ENCODE peak calls at places on chromosomes 5 and 9, in nine cellular contexts. M, L, G, Y, X, C, E, H and W are unnamed samples.

GRCh38 chr9:81389569-81389993 is 299.8 kb downstream of the TLE1 start:
- DNase-seq in H (no peak), M (no peak), X (peak), Y (peak), L (peak), E (peak), C (peak), G (peak), W (peak)

GRCh38 chr9:89144242-89144641 is 34.4 kb downstream of the SHC3 start:
- DNase-seq in X (no peak), Y (no peak), G (no peak), L (no peak), E (no peak), M (no peak), H (no peak), C (no peak), W (no peak)

GRCh38 chr5:142894749-142895148 is 124.6 kb downstream of the ARHGAP26 start:
- DNase-seq in E (peak), Y (peak), X (no peak), H (no peak), G (no peak), M (no peak), C (no peak), L (peak), W (peak)

GRCh38 chr9:83140061-83140460 is 77.1 kb upstream of the RASEF start:
- DNase-seq in E (no peak), G (no peak), H (no peak), L (no peak), M (no peak), X (no peak), C (peak), Y (no peak), W (no peak)

GRCh38 chr5:142391031-142391872 is 66.4 kb upstream of the SPRY4 start:
- DNase-seq in L (no peak), H (no peak), Y (no peak), E (no peak), G (no peak), M (no peak), C (no peak), X (no peak), W (no peak)

GRCh38 chr9:103757062-103757461 is 337.0 kb upstream of the SMC2 start:
- DNase-seq in E (no peak), X (no peak), H (no peak), G (no peak), L (no peak), C (peak), Y (no peak), M (no peak), W (no peak)

GRCh38 chr9:16333697-16334096 is 536.8 kb downstream of the BNC2 start:
- DNase-seq in X (no peak), L (no peak), Y (no peak), M (no peak), E (no peak), C (no peak), G (no peak), H (no peak), W (peak)

GRCh38 chr5:124923131-124923530 is 176.7 kb upstream of the ZNF608 start:
- DNase-seq in E (no peak), Y (peak), C (peak), L (no peak), H (peak), M (no peak), G (no peak), X (no peak), W (peak)

GRCh38 chr5:67058998-67059746 is 137.4 kb downstream of the CD180 start:
- DNase-seq in C (no peak), X (peak), M (no peak), H (no peak), G (no peak), Y (no peak), L (peak), E (no peak), W (no peak)

GRCh38 chr9:37281541-37281940 is 141.0 kb upstream of the GRHPR start:
- DNase-seq in H (no peak), L (no peak), G (no peak), E (no peak), X (no peak), C (no peak), M (no peak), Y (no peak), W (no peak)

GRCh38 chr5:37554938-37555337 is 175.8 kb downstream of the WDR70 start:
- DNase-seq in M (no peak), H (no peak), E (no peak), Y (peak), G (no peak), C (peak), X (no peak), L (no peak), W (peak)

GRCh38 chr9:128118971-128119665 is 8.4 kb downstream of the PTGES2 start:
- DNase-seq in M (peak), G (no peak), Y (no peak), C (no peak), L (peak), H (no peak), X (no peak), E (no peak), W (no peak)

GRCh38 chr9:93007529-93008058 is 50.9 kb upstream of the SUSD3 start:
- DNase-seq in L (no peak), X (no peak), C (no peak), G (no peak), H (peak), Y (no peak), M (no peak), E (no peak), W (no peak)

GRCh38 chr5:128276537-128277216 is 193.1 kb downstream of the SLC12A2 start:
- DNase-seq in X (no peak), H (no peak), C (peak), G (no peak), E (peak), Y (peak), L (no peak), M (no peak), W (peak)

GRCh38 chr5:98517967-98518366 is 255.5 kb upstream of the RGMB start:
- DNase-seq in H (no peak), C (no peak), Y (no peak), M (no peak), E (no peak), L (no peak), X (no peak), G (no peak), W (no peak)

GRCh38 chr5:157282150-157282549 is 16.2 kb downstream of the CYFIP2 start:
- DNase-seq in Y (no peak), C (no peak), H (no peak), G (peak), E (no peak), X (no peak), M (no peak), L (no peak), W (peak)

GRCh38 chr5:176441921-176442323 is 6.3 kb upstream of the FAF2 start:
- DNase-seq in H (no peak), C (peak), Y (no peak), M (no peak), X (no peak), L (no peak), G (no peak), E (peak), W (peak)

DNA sequence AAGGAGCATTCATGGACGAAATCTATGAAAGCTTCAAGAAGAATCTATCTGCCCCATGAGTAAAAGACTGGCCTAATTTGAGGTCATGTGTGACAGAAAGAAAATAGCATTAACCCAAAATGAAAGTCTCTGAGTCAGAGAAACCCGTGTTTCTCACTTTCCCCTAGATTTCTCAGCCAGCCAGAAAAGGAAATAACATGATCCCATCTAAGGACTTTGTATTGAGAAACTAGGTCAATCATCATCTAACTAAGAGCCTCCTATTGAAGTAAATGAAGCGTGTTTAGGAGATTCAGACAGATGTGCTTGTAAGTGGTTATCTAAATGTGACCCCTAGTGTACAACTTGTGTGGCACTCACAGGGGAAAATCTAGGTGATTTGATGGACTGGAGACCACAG is 77.3 kb upstream of the ZNF366 start:
- DNase-seq in L (no peak), Y (no peak), G (no peak), X (no peak), H (no peak), E (no peak), C (no peak), M (no peak), W (peak)
- TF ChIP-seq CTCF in L (no peak), Y (no peak), G (no peak), X (no peak), H (no peak), E (no peak), C (no peak), M (no peak), W (peak)

DNA sequence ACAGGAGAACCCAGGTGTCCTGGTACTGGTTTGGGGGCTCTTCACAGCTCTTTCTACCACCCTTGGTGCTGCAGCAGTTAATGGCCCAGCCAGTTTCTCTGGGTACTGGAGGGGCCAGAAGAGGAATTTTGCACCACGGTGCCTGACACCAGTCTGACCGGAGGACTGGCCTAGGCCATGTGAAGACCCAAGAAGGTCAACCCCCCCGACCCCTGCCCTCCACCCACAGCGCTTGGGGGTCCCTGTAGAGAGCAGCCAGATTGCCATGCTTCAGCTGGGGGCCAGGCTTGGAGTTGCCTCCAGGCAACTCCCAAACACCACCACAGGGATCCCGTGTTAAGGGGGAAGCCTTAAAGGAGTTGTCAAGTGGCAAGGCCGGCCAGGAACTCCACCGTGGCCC is 6.2 kb downstream of the ARSI start:
- DNase-seq in Y (no peak), G (no peak), C (no peak), M (no peak), X (no peak), L (no peak), H (no peak), E (no peak), W (no peak)
- H3K4me3 ChIP-seq in Y (no peak), G (no peak), C (no peak), M (no peak), X (no peak), L (no peak), H (no peak), E (no peak), W (no peak)

GRCh38 chr5:976849-977751 is 31.5 kb upstream of the NKD2 start:
- DNase-seq in C (no peak), M (peak), G (no peak), H (peak), L (peak), E (no peak), Y (no peak), X (no peak), W (no peak)
- TF ChIP-seq CTCF in C (no peak), M (no peak), G (no peak), H (no peak), L (no peak), E (no peak), Y (no peak), X (no peak), W (no peak)

GRCh38 chr5:177591690-177592009 is 353 bp upstream of the TMED9 start:
- DNase-seq in M (no peak), G (no peak), H (no peak), Y (no peak), X (no peak), C (no peak), E (no peak), L (no peak), W (no peak)
- H3K4me3 ChIP-seq in M (peak), G (peak), H (peak), Y (peak), X (peak), C (no peak), E (peak), L (peak), W (peak)

GRCh38 chr5:122030251-122030650 is 47.8 kb downstream of the LOX start:
- DNase-seq in M (no peak), G (no peak), X (no peak), Y (no peak), E (peak), C (no peak), H (no peak), L (no peak), W (no peak)
- TF ChIP-seq CTCF in M (no peak), G (no peak), X (no peak), Y (peak), E (peak), C (peak), H (no peak), L (no peak), W (peak)

GRCh38 chr9:33151601-33152000 is 15.5 kb downstream of the B4GALT1 start:
- DNase-seq in X (no peak), L (no peak), H (no peak), E (no peak), M (no peak), Y (no peak), C (no peak), G (no peak), W (no peak)
- H3K4me3 ChIP-seq in X (no peak), L (no peak), H (no peak), E (no peak), M (no peak), Y (no peak), C (no peak), G (no peak), W (no peak)